ENCODE peak calls at places on chromosomes 13 and 19, in nine cellular contexts. One of them, this sample, is unnamed.

GRCh38 chr19:4633140-4633967 is 6.0 kb upstream of the TNFAIP8L1 start:
- DNase-seq in aorta: peak
- DNase-seq in cerebellum: peak
- DNase-seq in renal cortical epithelial cell: peak
- DNase-seq in stimulated activated CD4-positive, alpha-beta T cell treated with anti-CD3 and anti-CD28 coated beads, Interleukin-1b, Interleukin-23, amount 100 ng/mL, for 24 hours: no peak
- DNase-seq in fibroblast of lung: peak
- DNase-seq in GOT3: peak
- DNase-seq in head of caudate nucleus: peak
- DNase-seq in epithelial cell of proximal tubule: peak
- DNase-seq in this sample: peak

GRCh38 chr13:42401376-42401775 is 129.4 kb downstream of the AKAP11 start:
- DNase-seq in cerebellum: no peak
- DNase-seq in aorta: no peak
- DNase-seq in epithelial cell of proximal tubule: no peak
- DNase-seq in stimulated activated CD4-positive, alpha-beta T cell treated with anti-CD3 and anti-CD28 coated beads, Interleukin-1b, Interleukin-23, amount 100 ng/mL, for 24 hours: no peak
- DNase-seq in GOT3: no peak
- DNase-seq in fibroblast of lung: no peak
- DNase-seq in renal cortical epithelial cell: peak
- DNase-seq in head of caudate nucleus: no peak
- DNase-seq in this sample: no peak

GRCh38 chr13:78147905-78148304 is 229.3 kb upstream of the EDNRB start:
- DNase-seq in head of caudate nucleus: no peak
- DNase-seq in stimulated activated CD4-positive, alpha-beta T cell treated with anti-CD3 and anti-CD28 coated beads, Interleukin-1b, Interleukin-23, amount 100 ng/mL, for 24 hours: no peak
- DNase-seq in aorta: no peak
- DNase-seq in GOT3: no peak
- DNase-seq in renal cortical epithelial cell: peak
- DNase-seq in fibroblast of lung: peak
- DNase-seq in epithelial cell of proximal tubule: peak
- DNase-seq in cerebellum: no peak
- DNase-seq in this sample: no peak

GRCh38 chr19:39401549-39402416 is 4.9 kb upstream of the ZFP36 start:
- DNase-seq in fibroblast of lung: peak
- DNase-seq in aorta: peak
- DNase-seq in epithelial cell of proximal tubule: peak
- DNase-seq in GOT3: no peak
- DNase-seq in cerebellum: no peak
- DNase-seq in head of caudate nucleus: no peak
- DNase-seq in renal cortical epithelial cell: peak
- DNase-seq in stimulated activated CD4-positive, alpha-beta T cell treated with anti-CD3 and anti-CD28 coated beads, Interleukin-1b, Interleukin-23, amount 100 ng/mL, for 24 hours: peak
- DNase-seq in this sample: no peak

GRCh38 chr13:48165727-48166126 is 67.3 kb upstream of the ITM2B start:
- DNase-seq in aorta: no peak
- DNase-seq in cerebellum: no peak
- DNase-seq in renal cortical epithelial cell: no peak
- DNase-seq in epithelial cell of proximal tubule: no peak
- DNase-seq in stimulated activated CD4-positive, alpha-beta T cell treated with anti-CD3 and anti-CD28 coated beads, Interleukin-1b, Interleukin-23, amount 100 ng/mL, for 24 hours: no peak
- DNase-seq in fibroblast of lung: no peak
- DNase-seq in GOT3: no peak
- DNase-seq in head of caudate nucleus: no peak
- DNase-seq in this sample: no peak

GRCh38 chr19:30026933-30027332 is 84.9 kb downstream of the URI1 start:
- DNase-seq in stimulated activated CD4-positive, alpha-beta T cell treated with anti-CD3 and anti-CD28 coated beads, Interleukin-1b, Interleukin-23, amount 100 ng/mL, for 24 hours: no peak
- DNase-seq in GOT3: no peak
- DNase-seq in fibroblast of lung: no peak
- DNase-seq in head of caudate nucleus: no peak
- DNase-seq in renal cortical epithelial cell: no peak
- DNase-seq in cerebellum: no peak
- DNase-seq in aorta: no peak
- DNase-seq in epithelial cell of proximal tubule: no peak
- DNase-seq in this sample: no peak

GRCh38 chr19:13505761-13506549 is at the start of gene CACNA1A:
- DNase-seq in epithelial cell of proximal tubule: no peak
- DNase-seq in cerebellum: no peak
- DNase-seq in stimulated activated CD4-positive, alpha-beta T cell treated with anti-CD3 and anti-CD28 coated beads, Interleukin-1b, Interleukin-23, amount 100 ng/mL, for 24 hours: no peak
- DNase-seq in GOT3: no peak
- DNase-seq in head of caudate nucleus: peak
- DNase-seq in renal cortical epithelial cell: no peak
- DNase-seq in aorta: no peak
- DNase-seq in fibroblast of lung: peak
- DNase-seq in this sample: no peak

GRCh38 chr13:59133903-59134302 is 1029.8 kb downstream of the DIAPH3 start:
- DNase-seq in GOT3: no peak
- DNase-seq in renal cortical epithelial cell: no peak
- DNase-seq in fibroblast of lung: no peak
- DNase-seq in head of caudate nucleus: no peak
- DNase-seq in cerebellum: no peak
- DNase-seq in stimulated activated CD4-positive, alpha-beta T cell treated with anti-CD3 and anti-CD28 coated beads, Interleukin-1b, Interleukin-23, amount 100 ng/mL, for 24 hours: no peak
- DNase-seq in aorta: no peak
- DNase-seq in epithelial cell of proximal tubule: no peak
- DNase-seq in this sample: no peak

This sample was measured in H54.